ENCODE peak calls at places on chromosomes 11 and 22, in ten cellular contexts. E is NAMALWA; K is substantia nigra; N is effector CD4-positive, alpha-beta T cell; F is astrocyte; J is iPS-NIHi11; Y is psoas muscle; T is pancreas; A is stimulated activated CD4-positive, alpha-beta T cell treated with anti-CD3 and anti-CD28 coated beads, Interleukin-1b, Interleukin-23, amount 100 ng/mL, for 1 hour; X is IMR-90. Q is an unnamed sample.

GRCh38 chr11:638616-639323 is 1.7 kb downstream of the DRD4 start:
- DNase-seq in E (no peak), K (no peak), N (no peak), F (no peak), J (no peak), Y (no peak), T (no peak), A (no peak), X (no peak), Q (no peak)

GRCh38 chr11:110430267-110431211 is 791 bp downstream of the FDX1 start:
- DNase-seq in E (peak), K (peak), N (peak), F (peak), J (peak), Y (no peak), T (peak), A (no peak), X (peak), Q (no peak)

GRCh38 chr11:130648601-130649000 is 200.2 kb downstream of the ADAMTS15 start:
- DNase-seq in E (no peak), K (no peak), N (no peak), F (no peak), J (no peak), Y (peak), T (no peak), A (no peak), X (no peak), Q (no peak)

GRCh38 chr11:2526808-2527381 is 82.1 kb downstream of the KCNQ1 start:
- DNase-seq in E (peak), K (peak), N (no peak), F (no peak), J (no peak), Y (peak), T (peak), A (no peak), X (no peak), Q (peak)

GRCh38 chr11:98630736-98631135 is 390.0 kb upstream of the CNTN5 start:
- DNase-seq in E (no peak), K (no peak), N (no peak), F (no peak), J (no peak), Y (no peak), T (no peak), A (no peak), X (no peak), Q (no peak)

GRCh38 chr11:130383363-130384168 is 44.8 kb downstream of the ADAMTS8 start:
- DNase-seq in E (no peak), K (no peak), N (no peak), F (peak), J (peak), Y (peak), T (no peak), A (no peak), X (peak), Q (no peak)

GRCh38 chr22:45207981-45208664 is 32.6 kb downstream of the KIAA0930 start:
- DNase-seq in E (no peak), K (peak), N (no peak), F (peak), J (no peak), Y (no peak), T (peak), A (no peak), X (peak), Q (no peak)

GRCh38 chr11:83195649-83196048 is 2.1 kb downstream of the ANKRD42 start:
- DNase-seq in E (no peak), K (no peak), N (no peak), F (no peak), J (no peak), Y (no peak), T (no peak), A (no peak), X (no peak), Q (no peak)

GRCh38 chr11:34599406-34599901 is 21.4 kb upstream of the EHF start:
- DNase-seq in E (no peak), K (no peak), N (no peak), F (peak), J (peak), Y (no peak), T (no peak), A (no peak), X (peak), Q (no peak)

GRCh38 chr22:43152001-43152354 is 619 bp downstream of the TSPO start:
- DNase-seq in E (no peak), K (no peak), N (no peak), F (no peak), J (no peak), Y (no peak), T (peak), A (no peak), X (no peak), Q (no peak)

GRCh38 chr11:62472063-62472884 is 53.4 kb downstream of the SCGB1A1 start:
- DNase-seq in E (no peak), K (no peak), N (no peak), F (peak), J (no peak), Y (no peak), T (no peak), A (no peak), X (peak), Q (no peak)

GRCh38 chr11:9219572-9219971 is 45.6 kb downstream of the DENND5A start:
- DNase-seq in E (no peak), K (no peak), N (no peak), F (peak), J (no peak), Y (no peak), T (no peak), A (no peak), X (peak), Q (no peak)

GRCh38 chr11:112302226-112302868 is 41.7 kb upstream of the PLET1 start:
- DNase-seq in E (no peak), K (no peak), N (no peak), F (no peak), J (no peak), Y (no peak), T (no peak), A (no peak), X (peak), Q (peak)

GRCh38 chr22:35802885-35803284 is 85.2 kb downstream of the APOL5 start:
- DNase-seq in E (no peak), K (no peak), N (no peak), F (no peak), J (no peak), Y (no peak), T (no peak), A (no peak), X (no peak), Q (no peak)

GRCh38 chr11:550746-551085 is 9.8 kb downstream of the LMNTD2 start:
- DNase-seq in E (no peak), K (no peak), N (no peak), F (no peak), J (no peak), Y (peak), T (peak), A (no peak), X (no peak), Q (no peak)

GRCh38 chr22:49934144-49934890 is 15.9 kb downstream of the CRELD2 start:
- DNase-seq in E (no peak), K (peak), N (peak), F (peak), J (no peak), Y (peak), T (peak), A (no peak), X (peak), Q (peak)

GRCh38 chr11:59901306-59901705 is 22.7 kb downstream of the OOSP3 start:
- DNase-seq in E (no peak), K (no peak), N (no peak), F (peak), J (no peak), Y (no peak), T (no peak), A (no peak), X (no peak), Q (no peak)

GRCh38 chr11:46183819-46184218 is 62.6 kb upstream of the PHF21A start:
- DNase-seq in E (no peak), K (no peak), N (no peak), F (peak), J (no peak), Y (no peak), T (no peak), A (no peak), X (peak), Q (no peak)

GRCh38 chr11:22459053-22459452 is 120.9 kb downstream of the SLC17A6 start:
- DNase-seq in E (no peak), K (no peak), N (no peak), F (peak), J (no peak), Y (no peak), T (no peak), A (no peak), X (peak), Q (no peak)

GRCh38 chr11:11813288-11813962 is 28.3 kb upstream of the USP47 start:
- DNase-seq in E (no peak), K (no peak), N (no peak), F (peak), J (no peak), Y (peak), T (no peak), A (no peak), X (peak), Q (no peak)

GRCh38 chr11:134040386-134041297 is 28.2 kb upstream of the JAM3 start:
- DNase-seq in E (no peak), K (no peak), N (no peak), F (peak), J (no peak), Y (no peak), T (peak), A (no peak), X (peak), Q (no peak)

GRCh38 chr11:104925850-104926249 is 27.6 kb upstream of the CASP12 start:
- DNase-seq in E (no peak), K (no peak), N (no peak), F (no peak), J (no peak), Y (no peak), T (no peak), A (no peak), X (no peak), Q (no peak)

GRCh38 chr11:66100272-66101037 is 30.4 kb downstream of the PACS1 start:
- DNase-seq in E (peak), K (peak), N (peak), F (peak), J (no peak), Y (peak), T (peak), A (peak), X (no peak), Q (peak)

GRCh38 chr11:18706330-18707243 is 8.0 kb downstream of the TMEM86A start:
- DNase-seq in E (no peak), K (peak), N (peak), F (no peak), J (peak), Y (peak), T (no peak), A (peak), X (no peak), Q (no peak)

GRCh38 chr11:65479184-65480145 is 19.4 kb upstream of the MALAT1 start:
- DNase-seq in E (no peak), K (peak), N (no peak), F (peak), J (no peak), Y (peak), T (no peak), A (no peak), X (peak), Q (no peak)

GRCh38 chr22:19483481-19484244 is 3.9 kb downstream of the CDC45 start:
- DNase-seq in E (no peak), K (no peak), N (no peak), F (no peak), J (no peak), Y (no peak), T (no peak), A (no peak), X (peak), Q (no peak)

Q was measured in midbrain.